ENCODE peak calls at places on chromosomes 5 and 9, in ten cellular contexts. R, E, Z, P, V, A, H, W, X and L are unnamed samples.

GRCh38 chr5:26955161-26955560 is 83.2 kb downstream of the CDH9 start:
- DNase-seq in R (no peak), E (no peak), Z (no peak), P (no peak), V (no peak), A (no peak), H (no peak), W (no peak), X (no peak), L (no peak)

GRCh38 chr9:92032891-92033290 is 82.3 kb downstream of the SPTLC1 start:
- DNase-seq in R (no peak), E (no peak), Z (no peak), P (no peak), V (no peak), A (no peak), H (no peak), W (no peak), X (no peak), L (no peak)

GRCh38 chr5:42951169-42951846 is 88.8 kb downstream of the ANXA2R start:
- DNase-seq in R (no peak), E (no peak), Z (no peak), P (no peak), V (no peak), A (peak), H (peak), W (no peak), X (no peak), L (peak)

GRCh38 chr9:88949425-88949824 is 41.8 kb upstream of the S1PR3 start:
- DNase-seq in R (no peak), E (no peak), Z (no peak), P (no peak), V (no peak), A (no peak), H (no peak), W (peak), X (no peak), L (no peak)

GRCh38 chr5:36494756-36495637 is 111.4 kb upstream of the SLC1A3 start:
- DNase-seq in R (no peak), E (peak), Z (no peak), P (no peak), V (no peak), A (no peak), H (no peak), W (no peak), X (no peak), L (no peak)

GRCh38 chr5:96861044-96861443 is 15.3 kb upstream of the ERAP2 start:
- DNase-seq in R (no peak), E (no peak), Z (no peak), P (no peak), V (no peak), A (no peak), H (peak), W (no peak), X (no peak), L (no peak)

GRCh38 chr9:132610661-132611060 is 28.3 kb downstream of the BARHL1 start:
- DNase-seq in R (no peak), E (peak), Z (no peak), P (no peak), V (no peak), A (no peak), H (no peak), W (no peak), X (no peak), L (no peak)

GRCh38 chr9:15355669-15356068 is 48.7 kb upstream of the TTC39B start:
- DNase-seq in R (no peak), E (no peak), Z (no peak), P (no peak), V (no peak), A (no peak), H (no peak), W (no peak), X (no peak), L (no peak)

GRCh38 chr5:168057905-168058304 is 233.5 kb upstream of the WWC1 start:
- DNase-seq in R (no peak), E (no peak), Z (no peak), P (no peak), V (no peak), A (no peak), H (no peak), W (peak), X (no peak), L (no peak)

GRCh38 chr9:13548556-13548955 is 269.1 kb upstream of the MPDZ start:
- DNase-seq in R (no peak), E (no peak), Z (no peak), P (no peak), V (no peak), A (no peak), H (no peak), W (no peak), X (no peak), L (no peak)

GRCh38 chr9:112774006-112774996 is 23.7 kb downstream of the SNX30 start:
- DNase-seq in R (no peak), E (no peak), Z (no peak), P (no peak), V (no peak), A (no peak), H (peak), W (no peak), X (no peak), L (no peak)

GRCh38 chr5:135063511-135064234 is 29.6 kb upstream of the PITX1 start:
- DNase-seq in R (no peak), E (no peak), Z (no peak), P (no peak), V (no peak), A (no peak), H (no peak), W (no peak), X (no peak), L (no peak)

GRCh38 chr5:149313151-149313841 is 32.0 kb upstream of the GRPEL2 start:
- DNase-seq in R (no peak), E (no peak), Z (no peak), P (no peak), V (no peak), A (no peak), H (no peak), W (no peak), X (no peak), L (no peak)

GRCh38 chr5:117691364-117691763 is 1116.7 kb upstream of the SEMA6A start:
- DNase-seq in R (no peak), E (no peak), Z (no peak), P (no peak), V (no peak), A (no peak), H (no peak), W (no peak), X (no peak), L (no peak)